ENCODE peak calls at places on chromosomes 5 and 9, in seven cellular contexts. One of them, this sample, is unnamed.

GRCh38 chr5:82265052-82265451 is 13.1 kb downstream of the RPS23 start:
- DNase-seq in amniotic epithelial cell: no peak
- DNase-seq in GM10248: no peak
- DNase-seq in GM04503: peak
- DNase-seq in effector memory CD8-positive, alpha-beta T cell: no peak
- DNase-seq in stimulated activated CD4-positive, alpha-beta T cell treated with anti-CD3 and anti-CD28 coated beads, Interleukin-4, amount 100 ng/mL, for 1 hour: no peak
- DNase-seq in NCI-H1092 treated with DMSO at 0.1 percent for 48 hours: no peak
- DNase-seq in this sample: no peak

GRCh38 chr5:65862384-65862783 is 64.0 kb upstream of the ERBIN start:
- DNase-seq in GM04503: no peak
- DNase-seq in NCI-H1092 treated with DMSO at 0.1 percent for 48 hours: no peak
- DNase-seq in amniotic epithelial cell: no peak
- DNase-seq in GM10248: no peak
- DNase-seq in effector memory CD8-positive, alpha-beta T cell: no peak
- DNase-seq in stimulated activated CD4-positive, alpha-beta T cell treated with anti-CD3 and anti-CD28 coated beads, Interleukin-4, amount 100 ng/mL, for 1 hour: no peak
- DNase-seq in this sample: no peak

GRCh38 chr9:36625006-36625600 is 52.4 kb downstream of the MELK start:
- DNase-seq in effector memory CD8-positive, alpha-beta T cell: no peak
- DNase-seq in GM04503: peak
- DNase-seq in GM10248: no peak
- DNase-seq in amniotic epithelial cell: peak
- DNase-seq in stimulated activated CD4-positive, alpha-beta T cell treated with anti-CD3 and anti-CD28 coated beads, Interleukin-4, amount 100 ng/mL, for 1 hour: no peak
- DNase-seq in NCI-H1092 treated with DMSO at 0.1 percent for 48 hours: no peak
- DNase-seq in this sample: no peak

GRCh38 chr5:33403187-33403586 is 37.6 kb upstream of the TARS1 start:
- DNase-seq in amniotic epithelial cell: no peak
- DNase-seq in stimulated activated CD4-positive, alpha-beta T cell treated with anti-CD3 and anti-CD28 coated beads, Interleukin-4, amount 100 ng/mL, for 1 hour: no peak
- DNase-seq in effector memory CD8-positive, alpha-beta T cell: no peak
- DNase-seq in GM10248: no peak
- DNase-seq in NCI-H1092 treated with DMSO at 0.1 percent for 48 hours: no peak
- DNase-seq in GM04503: no peak
- DNase-seq in this sample: no peak

GRCh38 chr5:160369990-160370712 is at the start of gene C1QTNF2:
- DNase-seq in GM10248: no peak
- DNase-seq in stimulated activated CD4-positive, alpha-beta T cell treated with anti-CD3 and anti-CD28 coated beads, Interleukin-4, amount 100 ng/mL, for 1 hour: peak
- DNase-seq in effector memory CD8-positive, alpha-beta T cell: no peak
- DNase-seq in amniotic epithelial cell: peak
- DNase-seq in GM04503: peak
- DNase-seq in NCI-H1092 treated with DMSO at 0.1 percent for 48 hours: no peak
- DNase-seq in this sample: peak

GRCh38 chr9:112331676-112331955 is 1.8 kb downstream of the PTBP3 start:
- DNase-seq in GM10248: no peak
- DNase-seq in NCI-H1092 treated with DMSO at 0.1 percent for 48 hours: no peak
- DNase-seq in GM04503: no peak
- DNase-seq in amniotic epithelial cell: no peak
- DNase-seq in stimulated activated CD4-positive, alpha-beta T cell treated with anti-CD3 and anti-CD28 coated beads, Interleukin-4, amount 100 ng/mL, for 1 hour: no peak
- DNase-seq in effector memory CD8-positive, alpha-beta T cell: no peak
- DNase-seq in this sample: no peak

GRCh38 chr5:126003309-126003708 is 419.9 kb upstream of the GRAMD2B start:
- DNase-seq in NCI-H1092 treated with DMSO at 0.1 percent for 48 hours: peak
- DNase-seq in amniotic epithelial cell: peak
- DNase-seq in effector memory CD8-positive, alpha-beta T cell: no peak
- DNase-seq in GM10248: no peak
- DNase-seq in stimulated activated CD4-positive, alpha-beta T cell treated with anti-CD3 and anti-CD28 coated beads, Interleukin-4, amount 100 ng/mL, for 1 hour: no peak
- DNase-seq in GM04503: peak
- DNase-seq in this sample: no peak

GRCh38 chr9:94705162-94705712 is 21.3 kb upstream of the AOPEP start:
- DNase-seq in GM10248: no peak
- DNase-seq in stimulated activated CD4-positive, alpha-beta T cell treated with anti-CD3 and anti-CD28 coated beads, Interleukin-4, amount 100 ng/mL, for 1 hour: no peak
- DNase-seq in amniotic epithelial cell: no peak
- DNase-seq in effector memory CD8-positive, alpha-beta T cell: no peak
- DNase-seq in NCI-H1092 treated with DMSO at 0.1 percent for 48 hours: no peak
- DNase-seq in GM04503: no peak
- DNase-seq in this sample: no peak

GRCh38 chr5:157290156-157290980 is 24.4 kb downstream of the CYFIP2 start:
- DNase-seq in effector memory CD8-positive, alpha-beta T cell: no peak
- DNase-seq in NCI-H1092 treated with DMSO at 0.1 percent for 48 hours: no peak
- DNase-seq in stimulated activated CD4-positive, alpha-beta T cell treated with anti-CD3 and anti-CD28 coated beads, Interleukin-4, amount 100 ng/mL, for 1 hour: no peak
- DNase-seq in GM10248: no peak
- DNase-seq in amniotic epithelial cell: peak
- DNase-seq in GM04503: peak
- DNase-seq in this sample: no peak

GRCh38 chr9:126805546-126806262 is 864 bp downstream of the ZBTB43 start:
- DNase-seq in effector memory CD8-positive, alpha-beta T cell: peak
- DNase-seq in GM10248: peak
- DNase-seq in stimulated activated CD4-positive, alpha-beta T cell treated with anti-CD3 and anti-CD28 coated beads, Interleukin-4, amount 100 ng/mL, for 1 hour: peak
- DNase-seq in NCI-H1092 treated with DMSO at 0.1 percent for 48 hours: no peak
- DNase-seq in amniotic epithelial cell: peak
- DNase-seq in GM04503: peak
- DNase-seq in this sample: peak

GRCh38 chr9:136789523-136789937 is 1.6 kb upstream of the TMEM141 start:
- DNase-seq in stimulated activated CD4-positive, alpha-beta T cell treated with anti-CD3 and anti-CD28 coated beads, Interleukin-4, amount 100 ng/mL, for 1 hour: no peak
- DNase-seq in effector memory CD8-positive, alpha-beta T cell: no peak
- DNase-seq in NCI-H1092 treated with DMSO at 0.1 percent for 48 hours: no peak
- DNase-seq in GM04503: no peak
- DNase-seq in amniotic epithelial cell: no peak
- DNase-seq in GM10248: no peak
- DNase-seq in this sample: no peak

GRCh38 chr5:107542428-107542827 is 128.3 kb downstream of the EFNA5 start:
- DNase-seq in amniotic epithelial cell: peak
- DNase-seq in effector memory CD8-positive, alpha-beta T cell: no peak
- DNase-seq in stimulated activated CD4-positive, alpha-beta T cell treated with anti-CD3 and anti-CD28 coated beads, Interleukin-4, amount 100 ng/mL, for 1 hour: no peak
- DNase-seq in GM10248: no peak
- DNase-seq in GM04503: no peak
- DNase-seq in NCI-H1092 treated with DMSO at 0.1 percent for 48 hours: no peak
- DNase-seq in this sample: no peak

GRCh38 chr9:104977580-104977979 is 49.6 kb upstream of the ABCA1 start:
- DNase-seq in GM10248: no peak
- DNase-seq in amniotic epithelial cell: no peak
- DNase-seq in effector memory CD8-positive, alpha-beta T cell: no peak
- DNase-seq in NCI-H1092 treated with DMSO at 0.1 percent for 48 hours: no peak
- DNase-seq in stimulated activated CD4-positive, alpha-beta T cell treated with anti-CD3 and anti-CD28 coated beads, Interleukin-4, amount 100 ng/mL, for 1 hour: no peak
- DNase-seq in GM04503: no peak
- DNase-seq in this sample: no peak

GRCh38 chr5:112467467-112467866 is 48.4 kb upstream of the EPB41L4A start:
- DNase-seq in amniotic epithelial cell: no peak
- DNase-seq in effector memory CD8-positive, alpha-beta T cell: no peak
- DNase-seq in NCI-H1092 treated with DMSO at 0.1 percent for 48 hours: peak
- DNase-seq in stimulated activated CD4-positive, alpha-beta T cell treated with anti-CD3 and anti-CD28 coated beads, Interleukin-4, amount 100 ng/mL, for 1 hour: no peak
- DNase-seq in GM10248: no peak
- DNase-seq in GM04503: no peak
- DNase-seq in this sample: no peak